ENCODE peak calls at places on chromosomes 7 and 10, in seven cellular contexts. V is gastrocnemius medialis; I is heart left ventricle; G is mammary epithelial cell; T is body of pancreas; P is left ventricle myocardium inferior; L is CD4-positive, alpha-beta memory T cell. N is an unnamed sample. For H3K27me3 and H3K36me3, the result is how much of the 10 kb centered on the place peaks cover.

GRCh38 chr7:142494021-142494420 is 236.2 kb upstream of the PRSS58 start:
- DNase-seq in V (no peak), I (no peak), P (no peak), L (no peak), G (no peak), T (no peak), N (no peak)

GRCh38 chr7:155785536-155785935 is 26.7 kb downstream of the SHH start:
- DNase-seq in G (no peak), T (no peak), V (no peak), L (no peak), I (no peak), P (no peak), N (no peak)

GRCh38 chr7:105643384-105643783 is 62.1 kb upstream of the EFCAB10 start:
- DNase-seq in T (no peak), L (no peak), P (peak), G (no peak), I (peak), V (no peak), N (peak)

GRCh38 chr7:94654764-94655561 is 970 bp downstream of the SGCE start:
- DNase-seq in V (no peak), T (peak), L (no peak), G (peak), I (peak), P (peak), N (peak)

GRCh38 chr10:28253174-28253783 is 49.6 kb downstream of the MPP7 start:
- DNase-seq in G (no peak), L (no peak), T (no peak), P (no peak), V (no peak), I (no peak), N (no peak)

GRCh38 chr7:87875151-87876039 is 765 bp downstream of the SLC25A40 start:
- DNase-seq in V (peak), G (peak), T (peak), P (peak), L (no peak), I (peak), N (no peak)

GRCh38 chr10:111967116-111967515 is 216.4 kb downstream of the GPAM start:
- DNase-seq in L (no peak), P (no peak), T (no peak), I (no peak), G (no peak), V (no peak), N (no peak)

GRCh38 chr7:4806983-4807625 is 31.7 kb downstream of the AP5Z1 start:
- DNase-seq in I (no peak), L (no peak), G (no peak), T (no peak), P (no peak), V (no peak), N (peak)

GRCh38 chr7:120272896-120273475 is at the start of gene KCND2:
- DNase-seq in V (no peak), G (no peak), P (peak), T (no peak), I (no peak), L (no peak), N (peak)

GRCh38 chr7:30028749-30029635 is 780 bp downstream of the PLEKHA8 start:
- DNase-seq in T (no peak), L (peak), P (peak), I (no peak), V (peak), G (peak), N (peak)

GRCh38 chr10:117830832-117831231 is 215.9 kb downstream of the RAB11FIP2 start:
- DNase-seq in V (no peak), P (no peak), T (no peak), L (peak), I (no peak), G (no peak), N (no peak)

GRCh38 chr7:116955801-116956514 is 2.7 kb downstream of the ST7 start:
- DNase-seq in G (no peak), V (no peak), L (no peak), T (peak), I (no peak), P (no peak), N (no peak)

GRCh38 chr7:123624527-123625183 is 23.0 kb downstream of the ASB15 start:
- DNase-seq in L (peak), T (peak), V (no peak), I (peak), P (peak), G (peak), N (peak)

GRCh38 chr7:39950473-39951155 is 558 bp downstream of the CDK13 start:
- DNase-seq in V (peak), L (peak), G (no peak), I (peak), P (peak), T (peak), N (peak)

GRCh38 chr7:106111671-106112117 is 418 bp downstream of the SYPL1 start:
- DNase-seq in V (peak), P (peak), G (no peak), L (no peak), T (peak), I (peak), N (peak)

GRCh38 chr10:51462076-51462779 is 237.2 kb downstream of the CSTF2T start:
- DNase-seq in G (no peak), I (no peak), L (no peak), V (no peak), T (no peak), P (no peak), N (no peak)

GRCh38 chr7:122465296-122465695 is 160.7 kb upstream of the FEZF1 start:
- DNase-seq in P (no peak), I (no peak), G (no peak), T (no peak), L (no peak), V (no peak), N (no peak)

DNA sequence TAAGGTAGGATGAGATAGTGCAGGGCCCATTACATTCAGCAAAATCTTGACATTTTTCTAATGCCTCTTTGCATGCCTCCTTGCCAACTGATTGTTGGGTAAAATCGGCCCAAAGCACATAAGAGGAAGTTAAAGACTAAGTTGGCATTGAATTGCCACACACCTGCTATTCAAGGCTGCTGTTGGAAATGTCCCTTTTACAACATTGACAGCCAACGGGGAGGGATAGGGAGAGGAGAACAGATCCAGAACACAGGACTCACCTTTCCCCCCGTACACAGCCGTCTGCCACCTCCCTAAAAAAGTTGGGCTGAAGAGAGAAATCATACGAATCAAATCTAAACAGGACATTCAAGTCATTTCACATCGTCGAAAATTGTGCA is 695 bp downstream of the FAM237B start:
- DNase-seq in P (no peak), I (no peak), L (no peak), V (no peak), G (no peak), T (no peak), N (no peak)
- H3K27me3 ChIP-seq in P (half or more), I (half or more), L (under half), V (under half), G (under half), T (under half), N (under half)

GRCh38 chr10:104332243-104333036 is 5.8 kb downstream of the ITPRIP start:
- DNase-seq in G (no peak), V (no peak), I (peak), P (no peak), T (no peak), L (no peak), N (no peak)
- H3K27ac ChIP-seq in G (peak), V (peak), I (peak), P (peak), T (no peak), L (peak), N (peak)

DNA sequence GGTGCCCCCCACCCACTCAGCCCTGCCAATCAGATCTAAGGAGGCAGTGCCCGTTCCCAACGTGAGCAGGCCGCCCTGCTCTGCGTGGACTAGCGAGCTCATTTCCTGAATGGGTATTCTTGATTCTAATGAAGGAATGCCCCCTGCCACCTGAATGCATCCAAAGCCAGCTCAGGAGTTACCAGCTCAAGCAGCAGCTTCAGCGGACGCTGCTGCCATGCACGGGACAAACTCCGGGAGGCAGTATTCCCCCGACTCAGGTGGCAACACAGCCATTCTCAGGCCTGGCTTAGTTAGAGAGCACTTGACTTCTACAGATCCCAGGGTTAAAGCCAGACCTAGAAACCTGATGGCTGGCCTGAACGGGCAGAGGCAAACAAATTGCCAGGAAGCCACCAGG is 25.8 kb downstream of the PSAP start:
- DNase-seq in L (no peak), G (no peak), V (no peak), P (no peak), T (no peak), I (peak), N (no peak)
- H3K36me3 ChIP-seq in L (half or more), G (under half), V (half or more), P (half or more), T (under half), I (under half), N (under half)

GRCh38 chr7:136214356-136214755 is 237.2 kb upstream of the MTPN start:
- DNase-seq in P (no peak), G (no peak), V (no peak), T (no peak), I (no peak), L (no peak), N (no peak)

GRCh38 chr7:136213012-136213411 is 235.9 kb upstream of the MTPN start:
- DNase-seq in P (no peak), L (no peak), V (no peak), G (no peak), I (no peak), T (no peak), N (no peak)
- H3K27me3 ChIP-seq in P (under half), L (under half), V (under half), G (under half), I (under half), T (under half), N (under half)

DNA sequence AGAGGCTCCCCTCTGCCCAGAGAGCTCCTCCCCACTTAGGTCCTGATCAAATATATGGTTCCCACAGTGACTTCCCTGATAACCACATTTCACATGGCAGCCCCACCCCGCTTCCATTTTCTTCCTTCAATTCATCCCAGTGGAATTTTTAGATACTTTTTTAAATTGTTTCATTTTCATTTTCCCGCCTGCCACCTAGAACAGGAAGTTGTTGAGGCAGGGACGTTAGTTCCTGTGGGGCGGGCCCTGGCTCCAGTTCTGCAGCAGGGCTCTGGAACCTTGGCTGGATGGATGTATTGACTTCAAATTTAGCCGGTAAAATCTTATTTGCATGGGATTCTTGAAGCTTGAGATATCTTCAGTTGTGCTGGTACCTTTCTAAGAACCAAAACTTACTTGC is 226.6 kb downstream of the PAXIP1 start:
- DNase-seq in L (no peak), P (no peak), T (no peak), I (no peak), G (no peak), V (no peak), N (no peak)
- H3K27ac ChIP-seq in L (no peak), P (no peak), T (no peak), I (no peak), G (no peak), V (no peak), N (no peak)

DNA sequence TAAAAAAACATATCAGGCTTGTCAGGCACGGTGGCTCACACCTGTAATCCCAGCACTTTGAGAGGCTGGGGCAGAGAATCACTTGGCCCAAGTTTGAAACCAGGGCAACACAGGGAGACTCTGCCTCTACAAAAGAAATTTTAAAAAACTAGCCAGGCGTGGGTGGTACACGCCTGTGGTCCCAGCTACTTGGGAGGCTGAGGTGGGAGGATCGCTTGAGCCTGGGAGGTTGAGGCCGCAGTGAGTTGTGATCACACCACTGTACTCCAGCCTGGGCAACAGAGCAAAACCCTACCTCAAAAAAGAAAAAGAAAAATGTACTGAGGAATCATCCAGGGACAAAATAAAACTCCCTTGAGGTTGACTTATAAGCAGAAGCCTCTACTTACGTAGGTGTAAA is 149.9 kb upstream of the KLF14 start:
- DNase-seq in G (no peak), I (no peak), T (no peak), P (no peak), V (no peak), L (no peak), N (no peak)
- H3K36me3 ChIP-seq in G (half or more), I (under half), T (under half), P (under half), V (half or more), L (half or more), N (under half)

DNA sequence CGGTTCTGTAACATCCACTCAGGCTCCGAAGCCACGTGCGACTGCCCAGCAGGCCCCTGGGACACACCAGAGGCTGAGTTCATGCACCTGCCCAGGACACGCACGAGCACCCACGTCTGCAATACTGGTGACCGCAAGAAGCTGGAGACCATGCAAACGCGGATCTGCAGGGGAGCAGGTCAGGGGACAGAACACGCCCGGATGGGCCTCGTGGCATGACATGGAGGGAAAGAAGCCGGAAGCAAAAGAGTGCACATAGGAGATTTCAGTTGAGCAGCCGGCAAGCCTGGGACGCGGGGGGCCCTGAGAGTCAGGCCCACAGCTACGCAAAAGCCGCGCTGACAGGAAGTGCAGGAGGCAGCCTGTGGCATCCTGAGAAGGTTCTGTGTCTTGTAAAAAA is 73.7 kb downstream of the FOXL3 start:
- DNase-seq in G (no peak), V (no peak), P (peak), L (peak), T (no peak), I (peak), N (peak)
- H3K27me3 ChIP-seq in G (under half), V (half or more), P (half or more), L (under half), T (under half), I (under half), N (under half)

DNA sequence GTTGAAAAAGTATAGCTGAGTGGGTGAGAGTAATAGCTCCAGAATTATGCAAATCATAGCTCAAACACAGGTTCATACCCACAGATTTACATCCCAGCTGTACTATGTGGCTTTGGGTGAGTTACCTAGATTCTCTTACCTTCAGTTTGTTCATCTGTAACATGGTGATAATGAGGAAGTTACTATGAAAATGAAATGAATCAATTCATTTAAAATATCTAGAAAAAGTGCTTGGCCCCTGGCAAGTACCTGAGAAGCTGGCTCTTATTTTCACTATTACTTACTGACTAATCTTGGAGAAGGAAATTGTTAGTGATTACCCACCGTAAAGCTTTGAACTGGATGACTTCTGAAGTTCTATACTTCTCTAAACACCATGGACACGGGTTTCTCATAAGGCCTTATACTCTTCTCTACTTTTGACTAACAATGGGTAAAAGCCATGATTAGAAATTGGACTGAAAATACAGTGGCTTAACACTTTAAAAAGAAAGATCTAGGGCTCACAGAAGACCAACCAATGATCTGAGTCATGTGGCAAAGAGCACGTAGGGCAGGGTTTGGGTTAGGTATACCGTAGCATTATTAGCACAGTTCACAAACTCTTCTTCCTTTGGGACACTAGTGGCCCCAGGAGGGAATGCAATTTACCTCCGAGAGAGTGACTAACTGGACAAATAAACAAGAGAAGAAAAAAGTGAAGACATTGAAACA is 149.2 kb downstream of the PLPP4 start:
- DNase-seq in G (no peak), L (no peak), T (no peak), I (no peak), V (no peak), P (no peak), N (no peak)
- H3K27ac ChIP-seq in G (no peak), L (no peak), T (no peak), I (no peak), V (no peak), P (no peak), N (no peak)

GRCh38 chr10:86434651-86435050 is 68.1 kb upstream of the GRID1 start:
- DNase-seq in P (no peak), T (no peak), I (no peak), L (no peak), G (no peak), V (no peak), N (no peak)
- H3K36me3 ChIP-seq in P (under half), T (under half), I (under half), L (under half), G (under half), V (under half), N (under half)